ENCODE peak calls at places on chromosomes 5 and 9, in six cellular contexts. One of them, this sample, is unnamed.
A peak's percentile ranks its signal among the peaks of the same experiment; 100 is the strongest.

GRCh38 chr5:89037090-89037489 is 154.1 kb upstream of the MEF2C start:
- DNase-seq in esophagus squamous epithelium: no peak
- DNase-seq in CD8-positive, alpha-beta T cell: no peak
- DNase-seq in Panc1: no peak
- DNase-seq in fibroblast of lung: no peak
- DNase-seq in lung: no peak
- DNase-seq in this sample: no peak

GRCh38 chr9:98010450-98010849 is 27.3 kb downstream of the ANP32B start:
- DNase-seq in esophagus squamous epithelium: no peak
- DNase-seq in CD8-positive, alpha-beta T cell: no peak
- DNase-seq in Panc1: no peak
- DNase-seq in fibroblast of lung: peak; percentile 29
- DNase-seq in lung: no peak
- DNase-seq in this sample: no peak

GRCh38 chr5:3954189-3954588 is 358.6 kb downstream of the IRX1 start:
- DNase-seq in esophagus squamous epithelium: no peak
- DNase-seq in CD8-positive, alpha-beta T cell: no peak
- DNase-seq in Panc1: no peak
- DNase-seq in fibroblast of lung: no peak
- DNase-seq in lung: no peak
- DNase-seq in this sample: no peak

GRCh38 chr5:137708796-137709559 is 26.9 kb downstream of the KLHL3 start:
- DNase-seq in esophagus squamous epithelium: no peak
- DNase-seq in CD8-positive, alpha-beta T cell: no peak
- DNase-seq in Panc1: no peak
- DNase-seq in fibroblast of lung: no peak
- DNase-seq in lung: no peak
- DNase-seq in this sample: no peak

GRCh38 chr5:102754499-102755424 is at the start of gene PAM:
- DNase-seq in esophagus squamous epithelium: peak; percentile 20
- DNase-seq in CD8-positive, alpha-beta T cell: peak; percentile 83
- DNase-seq in Panc1: no peak
- DNase-seq in fibroblast of lung: peak; percentile 68
- DNase-seq in lung: peak; percentile 81
- DNase-seq in this sample: no peak

GRCh38 chr5:115934388-115934974 is 27.8 kb upstream of the LVRN start:
- DNase-seq in esophagus squamous epithelium: no peak
- DNase-seq in CD8-positive, alpha-beta T cell: no peak
- DNase-seq in Panc1: no peak
- DNase-seq in fibroblast of lung: no peak
- DNase-seq in lung: no peak
- DNase-seq in this sample: no peak

GRCh38 chr5:21810737-21811316 is 1042.3 kb downstream of the CDH12 start:
- DNase-seq in esophagus squamous epithelium: no peak
- DNase-seq in CD8-positive, alpha-beta T cell: no peak
- DNase-seq in Panc1: no peak
- DNase-seq in fibroblast of lung: peak; percentile 62
- DNase-seq in lung: no peak
- DNase-seq in this sample: no peak

GRCh38 chr5:178312900-178313299 is 80.3 kb upstream of the PHYKPL start:
- DNase-seq in esophagus squamous epithelium: no peak
- DNase-seq in CD8-positive, alpha-beta T cell: no peak
- DNase-seq in Panc1: no peak
- DNase-seq in fibroblast of lung: no peak
- DNase-seq in lung: no peak
- DNase-seq in this sample: no peak

GRCh38 chr9:134401391-134401790 is 75.1 kb downstream of the RXRA start:
- DNase-seq in esophagus squamous epithelium: no peak
- DNase-seq in CD8-positive, alpha-beta T cell: no peak
- DNase-seq in Panc1: no peak
- DNase-seq in fibroblast of lung: no peak
- DNase-seq in lung: no peak
- DNase-seq in this sample: no peak

GRCh38 chr5:42360641-42361320 is 62.5 kb upstream of the GHR start:
- DNase-seq in esophagus squamous epithelium: no peak
- DNase-seq in CD8-positive, alpha-beta T cell: no peak
- DNase-seq in Panc1: no peak
- DNase-seq in fibroblast of lung: no peak
- DNase-seq in lung: no peak
- DNase-seq in this sample: peak; percentile 25

GRCh38 chr9:98455957-98456621 is 200.6 kb upstream of the TBC1D2 start:
- DNase-seq in esophagus squamous epithelium: no peak
- DNase-seq in CD8-positive, alpha-beta T cell: no peak
- DNase-seq in Panc1: no peak
- DNase-seq in fibroblast of lung: peak; percentile 18
- DNase-seq in lung: no peak
- DNase-seq in this sample: no peak

GRCh38 chr5:172931001-172931536 is 28.2 kb upstream of the RPL26L1 start:
- DNase-seq in esophagus squamous epithelium: no peak
- DNase-seq in CD8-positive, alpha-beta T cell: no peak
- DNase-seq in Panc1: no peak
- DNase-seq in fibroblast of lung: peak; percentile 70
- DNase-seq in lung: no peak
- DNase-seq in this sample: no peak

GRCh38 chr5:1416856-1417469 is 28.3 kb downstream of the SLC6A3 start:
- DNase-seq in esophagus squamous epithelium: no peak
- DNase-seq in CD8-positive, alpha-beta T cell: no peak
- DNase-seq in Panc1: no peak
- DNase-seq in fibroblast of lung: no peak
- DNase-seq in lung: no peak
- DNase-seq in this sample: no peak

GRCh38 chr9:117029341-117029740 is 342.2 kb downstream of the TRIM32 start:
- DNase-seq in esophagus squamous epithelium: no peak
- DNase-seq in CD8-positive, alpha-beta T cell: no peak
- DNase-seq in Panc1: no peak
- DNase-seq in fibroblast of lung: no peak
- DNase-seq in lung: no peak
- DNase-seq in this sample: no peak

GRCh38 chr9:82565188-82565966 is 497.6 kb downstream of the RASEF start:
- DNase-seq in esophagus squamous epithelium: no peak
- DNase-seq in CD8-positive, alpha-beta T cell: no peak
- DNase-seq in Panc1: no peak
- DNase-seq in fibroblast of lung: no peak
- DNase-seq in lung: no peak
- DNase-seq in this sample: no peak

GRCh38 chr9:23050548-23050947 is 603.9 kb downstream of the DMRTA1 start:
- DNase-seq in esophagus squamous epithelium: no peak
- DNase-seq in CD8-positive, alpha-beta T cell: no peak
- DNase-seq in Panc1: no peak
- DNase-seq in fibroblast of lung: no peak
- DNase-seq in lung: no peak
- DNase-seq in this sample: no peak

GRCh38 chr5:42948961-42949347 is 91.2 kb downstream of the ANXA2R start:
- DNase-seq in esophagus squamous epithelium: no peak
- DNase-seq in CD8-positive, alpha-beta T cell: no peak
- DNase-seq in Panc1: no peak
- DNase-seq in fibroblast of lung: peak; percentile 38
- DNase-seq in lung: no peak
- DNase-seq in this sample: no peak

GRCh38 chr5:139402561-139403158 is 1.2 kb downstream of the SPATA24 start:
- DNase-seq in esophagus squamous epithelium: no peak
- DNase-seq in CD8-positive, alpha-beta T cell: no peak
- DNase-seq in Panc1: no peak
- DNase-seq in fibroblast of lung: no peak
- DNase-seq in lung: no peak
- DNase-seq in this sample: no peak

GRCh38 chr5:143274952-143275351 is 128.5 kb downstream of the NR3C1 start:
- DNase-seq in esophagus squamous epithelium: no peak
- DNase-seq in CD8-positive, alpha-beta T cell: no peak
- DNase-seq in Panc1: no peak
- DNase-seq in fibroblast of lung: no peak
- DNase-seq in lung: no peak
- DNase-seq in this sample: no peak
- H3K27ac ChIP-seq in esophagus squamous epithelium: no peak overlapping the region
- H3K27ac ChIP-seq in CD8-positive, alpha-beta T cell: no peak overlapping the region
- H3K27ac ChIP-seq in Panc1: no peak overlapping the region
- H3K27ac ChIP-seq in fibroblast of lung: no peak overlapping the region
- H3K27ac ChIP-seq in lung: no peak overlapping the region
- H3K27ac ChIP-seq in this sample: no peak overlapping the region

DNA sequence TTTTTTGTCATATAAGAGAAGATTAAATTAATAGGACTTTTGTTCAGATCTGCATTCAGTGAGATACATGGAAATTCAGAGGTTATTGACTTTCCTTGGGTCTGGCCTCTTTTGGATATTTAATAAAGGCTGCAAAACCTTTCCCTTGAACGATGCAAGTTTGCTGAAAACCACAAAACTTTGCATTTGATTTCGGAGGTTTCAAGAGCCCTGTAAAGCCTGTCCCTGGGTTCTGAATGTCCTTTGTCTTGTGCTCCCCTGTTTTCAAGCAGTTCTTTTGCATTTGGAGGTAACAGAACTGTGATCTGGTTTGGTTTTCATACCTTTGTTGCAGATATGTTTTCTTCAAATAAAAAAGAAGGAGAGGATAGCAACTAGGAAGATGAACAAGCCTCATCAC is 188.1 kb upstream of the DMRT1 start:
- DNase-seq in esophagus squamous epithelium: no peak
- DNase-seq in CD8-positive, alpha-beta T cell: no peak
- DNase-seq in Panc1: no peak
- DNase-seq in fibroblast of lung: no peak
- DNase-seq in lung: no peak
- DNase-seq in this sample: no peak
- H3K4me1 ChIP-seq in esophagus squamous epithelium: peaks cover 32% of the 10 kb centered on the region
- H3K4me1 ChIP-seq in CD8-positive, alpha-beta T cell: peaks cover 12% of the 10 kb centered on the region
- H3K4me1 ChIP-seq in Panc1: no peaks in the 10 kb centered on the region
- H3K4me1 ChIP-seq in fibroblast of lung: peaks cover 3% of the 10 kb centered on the region
- H3K4me1 ChIP-seq in lung: peaks cover 10% of the 10 kb centered on the region
- H3K4me1 ChIP-seq in this sample: peaks cover 4% of the 10 kb centered on the region

DNA sequence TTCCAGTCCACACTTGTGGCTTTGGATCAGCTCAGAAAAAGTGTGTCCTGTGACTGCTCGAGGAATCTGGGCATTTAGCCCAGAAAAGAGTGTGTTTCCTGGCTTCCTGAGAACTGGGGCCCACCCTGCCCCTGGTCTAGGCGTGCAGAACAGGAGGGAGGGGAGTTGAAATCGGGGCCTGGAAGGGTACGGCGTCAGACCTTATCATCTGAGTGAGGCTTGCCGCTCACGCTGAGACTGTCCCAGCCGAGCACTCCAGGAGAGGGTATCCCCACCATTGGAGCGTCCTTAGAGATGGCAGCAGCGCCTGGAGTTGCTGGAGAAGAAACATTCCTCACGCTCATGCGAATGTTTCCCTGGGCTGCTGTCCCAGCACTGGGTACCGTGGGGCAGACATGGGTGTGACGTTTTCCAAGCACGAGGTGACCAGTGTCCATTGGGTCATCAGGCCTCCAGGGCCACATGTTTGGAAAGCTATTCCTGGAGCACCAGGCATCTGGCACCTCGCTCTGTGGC is 22.5 kb downstream of the NEK6 start:
- DNase-seq in esophagus squamous epithelium: no peak
- DNase-seq in CD8-positive, alpha-beta T cell: no peak
- DNase-seq in Panc1: no peak
- DNase-seq in fibroblast of lung: peak; percentile 93
- DNase-seq in lung: no peak
- DNase-seq in this sample: no peak
- H3K27ac ChIP-seq in esophagus squamous epithelium: peak overlapping the region; percentile 88
- H3K27ac ChIP-seq in CD8-positive, alpha-beta T cell: no peak overlapping the region
- H3K27ac ChIP-seq in Panc1: peak overlapping the region; percentile 94
- H3K27ac ChIP-seq in fibroblast of lung: peak overlapping the region; percentile 69
- H3K27ac ChIP-seq in lung: no peak overlapping the region
- H3K27ac ChIP-seq in this sample: no peak overlapping the region

DNA sequence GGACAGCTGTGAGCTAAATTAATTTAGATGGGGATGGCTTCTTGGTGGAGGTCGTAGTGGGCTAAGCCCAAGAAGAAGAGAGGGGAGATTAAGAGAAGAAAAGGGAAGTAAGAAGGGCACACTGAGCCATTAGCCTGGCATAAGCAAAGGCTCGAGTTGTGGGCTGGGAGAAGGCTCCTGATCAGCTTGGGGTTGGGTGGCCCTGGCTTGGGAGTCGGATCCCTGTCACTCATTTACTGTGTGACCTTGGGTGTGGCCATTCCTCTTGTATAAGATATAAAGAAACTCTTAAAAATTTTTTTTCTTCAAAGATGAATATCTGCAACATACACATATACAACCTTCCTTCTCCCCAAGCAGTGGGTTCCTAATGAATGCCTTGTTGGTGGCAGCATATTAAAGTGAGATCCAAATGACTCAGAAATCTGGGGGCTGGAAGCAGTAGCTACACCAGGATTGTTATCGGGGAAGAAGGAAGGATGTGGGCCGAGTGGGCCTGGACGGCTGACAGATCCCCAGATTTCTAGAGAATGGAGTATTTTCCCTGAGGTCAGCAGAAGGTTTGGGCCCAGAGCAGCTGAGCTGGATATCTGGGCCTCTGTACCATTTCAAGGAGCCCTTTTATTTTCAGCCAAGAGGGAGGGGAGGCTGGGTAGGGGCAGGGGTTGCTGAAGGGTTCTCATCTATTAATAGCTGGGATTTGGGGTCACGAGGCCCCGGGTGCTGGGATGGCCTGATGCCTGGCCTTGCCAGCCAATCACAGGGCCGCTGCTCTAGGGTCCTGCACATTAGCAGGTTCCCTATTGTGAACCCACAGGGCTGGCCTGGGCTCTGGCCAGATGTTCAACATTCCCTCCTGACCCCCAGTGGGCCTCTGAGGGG is 52.1 kb downstream of the PPARGC1B start:
- DNase-seq in esophagus squamous epithelium: no peak
- DNase-seq in CD8-positive, alpha-beta T cell: no peak
- DNase-seq in Panc1: no peak
- DNase-seq in fibroblast of lung: no peak
- DNase-seq in lung: no peak
- DNase-seq in this sample: no peak
- H3K4me1 ChIP-seq in esophagus squamous epithelium: peaks cover 54% of the 10 kb centered on the region
- H3K4me1 ChIP-seq in CD8-positive, alpha-beta T cell: peaks cover 4% of the 10 kb centered on the region
- H3K4me1 ChIP-seq in Panc1: no peaks in the 10 kb centered on the region
- H3K4me1 ChIP-seq in fibroblast of lung: no peaks in the 10 kb centered on the region
- H3K4me1 ChIP-seq in lung: peaks cover 3% of the 10 kb centered on the region
- H3K4me1 ChIP-seq in this sample: peaks cover 1% of the 10 kb centered on the region

GRCh38 chr5:6582507-6583048 is 50.3 kb downstream of the NSUN2 start:
- DNase-seq in esophagus squamous epithelium: no peak
- DNase-seq in CD8-positive, alpha-beta T cell: no peak
- DNase-seq in Panc1: no peak
- DNase-seq in fibroblast of lung: no peak
- DNase-seq in lung: peak; percentile 29
- DNase-seq in this sample: no peak
- H3K27ac ChIP-seq in esophagus squamous epithelium: no peak overlapping the region
- H3K27ac ChIP-seq in CD8-positive, alpha-beta T cell: no peak overlapping the region
- H3K27ac ChIP-seq in Panc1: no peak overlapping the region
- H3K27ac ChIP-seq in fibroblast of lung: no peak overlapping the region
- H3K27ac ChIP-seq in lung: no peak overlapping the region
- H3K27ac ChIP-seq in this sample: no peak overlapping the region

DNA sequence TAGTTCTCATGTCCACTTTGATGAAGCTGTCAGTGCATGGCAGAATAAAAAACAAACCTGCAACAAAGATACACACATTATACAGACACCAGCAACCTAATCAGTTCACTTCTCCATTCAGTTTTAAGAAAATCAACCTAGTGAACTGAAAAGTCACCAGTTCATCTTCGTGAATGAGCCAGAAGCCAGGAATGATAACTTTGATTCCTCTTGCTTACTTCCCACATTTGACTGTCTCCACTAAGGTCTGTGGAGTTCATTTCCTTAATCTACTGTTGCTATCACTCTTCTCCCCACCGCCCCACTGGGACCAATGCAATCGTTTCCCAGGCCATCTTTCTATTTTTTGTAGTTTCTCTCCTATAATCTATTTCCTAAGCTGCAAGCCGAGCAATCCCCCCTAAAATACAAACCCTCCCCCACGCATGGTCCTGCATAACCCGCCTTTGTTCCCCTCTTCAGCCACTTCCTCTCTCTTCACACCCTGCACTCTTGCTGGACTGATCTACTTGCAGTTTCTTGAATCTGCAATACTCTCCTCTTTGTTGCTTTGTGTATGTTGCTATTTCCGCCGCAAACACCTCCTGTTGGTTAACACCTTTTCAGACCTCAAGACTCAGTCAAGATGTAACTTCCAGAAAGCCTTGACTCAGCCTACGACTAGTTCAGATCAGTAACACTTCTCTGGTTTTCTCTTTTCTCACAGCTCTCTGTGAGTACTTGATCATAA is 16.6 kb downstream of the STOM start:
- DNase-seq in esophagus squamous epithelium: no peak
- DNase-seq in CD8-positive, alpha-beta T cell: peak; percentile 73
- DNase-seq in Panc1: no peak
- DNase-seq in fibroblast of lung: no peak
- DNase-seq in lung: no peak
- DNase-seq in this sample: no peak
- H3K4me1 ChIP-seq in esophagus squamous epithelium: peaks cover 61% of the 10 kb centered on the region
- H3K4me1 ChIP-seq in CD8-positive, alpha-beta T cell: peaks cover 34% of the 10 kb centered on the region
- H3K4me1 ChIP-seq in Panc1: no peaks in the 10 kb centered on the region
- H3K4me1 ChIP-seq in fibroblast of lung: peaks cover 54% of the 10 kb centered on the region
- H3K4me1 ChIP-seq in lung: peaks cover 9% of the 10 kb centered on the region
- H3K4me1 ChIP-seq in this sample: peaks cover 2% of the 10 kb centered on the region

This sample was measured in iPS DF 6.9.